ENCODE peak calls at places on chromosomes 13 and 19, in five cellular contexts. One of them, this sample, is unnamed.

GRCh38 chr13:102913924-102914628 is 68.2 kb downstream of the ERCC5 start:
- DNase-seq in BJ: no peak
- DNase-seq in bronchial epithelial cell: peak
- DNase-seq in fibroblast of pulmonary artery: peak
- DNase-seq in GM12865: peak
- DNase-seq in this sample: peak

GRCh38 chr19:16200776-16201391 is 3.2 kb downstream of the AP1M1 start:
- DNase-seq in BJ: no peak
- DNase-seq in bronchial epithelial cell: no peak
- DNase-seq in fibroblast of pulmonary artery: no peak
- DNase-seq in GM12865: no peak
- DNase-seq in this sample: no peak

GRCh38 chr19:585551-586110 is 4.0 kb upstream of the HCN2 start:
- DNase-seq in BJ: no peak
- DNase-seq in bronchial epithelial cell: no peak
- DNase-seq in fibroblast of pulmonary artery: no peak
- DNase-seq in GM12865: no peak
- DNase-seq in this sample: no peak

GRCh38 chr13:113171250-113172125 is 13.0 kb downstream of the PROZ start:
- DNase-seq in BJ: no peak
- DNase-seq in bronchial epithelial cell: no peak
- DNase-seq in fibroblast of pulmonary artery: no peak
- DNase-seq in GM12865: no peak
- DNase-seq in this sample: no peak

GRCh38 chr13:27362064-27362751 is 62.2 kb upstream of the GTF3A start:
- DNase-seq in BJ: no peak
- DNase-seq in bronchial epithelial cell: peak
- DNase-seq in fibroblast of pulmonary artery: peak
- DNase-seq in GM12865: peak
- DNase-seq in this sample: peak

GRCh38 chr13:93248627-93249047 is 22.0 kb downstream of the GPC6 start:
- DNase-seq in BJ: no peak
- DNase-seq in bronchial epithelial cell: no peak
- DNase-seq in fibroblast of pulmonary artery: peak
- DNase-seq in GM12865: no peak
- DNase-seq in this sample: peak

GRCh38 chr19:8085606-8086464 is 33.3 kb downstream of the CCL25 start:
- DNase-seq in BJ: no peak
- DNase-seq in bronchial epithelial cell: no peak
- DNase-seq in fibroblast of pulmonary artery: no peak
- DNase-seq in GM12865: no peak
- DNase-seq in this sample: no peak

GRCh38 chr19:43731854-43732253 is 16.0 kb downstream of the IRGC start:
- DNase-seq in BJ: no peak
- DNase-seq in bronchial epithelial cell: no peak
- DNase-seq in fibroblast of pulmonary artery: no peak
- DNase-seq in GM12865: no peak
- DNase-seq in this sample: no peak

GRCh38 chr13:114112231-114112825 is 20.1 kb downstream of the RASA3 start:
- DNase-seq in BJ: no peak
- DNase-seq in bronchial epithelial cell: no peak
- DNase-seq in fibroblast of pulmonary artery: no peak
- DNase-seq in GM12865: no peak
- DNase-seq in this sample: no peak

GRCh38 chr13:30907167-30907761 is 1.2 kb downstream of the MEDAG start:
- DNase-seq in BJ: no peak
- DNase-seq in bronchial epithelial cell: peak
- DNase-seq in fibroblast of pulmonary artery: peak
- DNase-seq in GM12865: no peak
- DNase-seq in this sample: no peak

GRCh38 chr13:111874981-111875380 is 192.0 kb upstream of the SOX1 start:
- DNase-seq in BJ: no peak
- DNase-seq in bronchial epithelial cell: no peak
- DNase-seq in fibroblast of pulmonary artery: no peak
- DNase-seq in GM12865: no peak
- DNase-seq in this sample: no peak

GRCh38 chr19:45350477-45351058 is 10.0 kb downstream of the KLC3 start:
- DNase-seq in BJ: no peak
- DNase-seq in bronchial epithelial cell: no peak
- DNase-seq in fibroblast of pulmonary artery: no peak
- DNase-seq in GM12865: no peak
- DNase-seq in this sample: no peak